ENCODE peak calls at places on chromosomes 5 and 9, in four cellular contexts. J is HFF-Myc, S is keratinocyte, W is retinal pigment epithelial cell. A is an unnamed sample.

GRCh38 chr5:15260347-15261278 is 239.4 kb upstream of the FBXL7 start:
- DNase-seq in J (no peak), S (no peak), W (no peak), A (peak)

GRCh38 chr5:127040779-127041520 is 10.6 kb upstream of the MARCHF3 start:
- DNase-seq in J (no peak), S (peak), W (no peak), A (peak)

GRCh38 chr9:127650511-127650910 is 38.4 kb downstream of the STXBP1 start:
- DNase-seq in J (peak), S (no peak), W (no peak), A (no peak)

GRCh38 chr9:110104201-110104845 is 103.6 kb downstream of the C9orf152 start:
- DNase-seq in J (no peak), S (no peak), W (no peak), A (peak)

GRCh38 chr5:144812770-144813169 is 642.1 kb downstream of the KCTD16 start:
- DNase-seq in J (peak), S (no peak), W (no peak), A (peak)

GRCh38 chr9:127132921-127133647 is 10.6 kb upstream of the ANGPTL2 start:
- DNase-seq in J (no peak), S (no peak), W (no peak), A (no peak)

GRCh38 chr5:62296998-62297397 is 9.0 kb upstream of the KIF2A start:
- DNase-seq in J (no peak), S (no peak), W (no peak), A (no peak)

GRCh38 chr9:119005162-119005561 is 364.1 kb downstream of the BRINP1 start:
- DNase-seq in J (no peak), S (no peak), W (peak), A (no peak)

GRCh38 chr5:135834639-135835529 is at the start of gene SLC25A48:
- DNase-seq in J (no peak), S (no peak), W (peak), A (no peak)

GRCh38 chr5:33852327-33852726 is 39.5 kb downstream of the ADAMTS12 start:
- DNase-seq in J (no peak), S (no peak), W (no peak), A (peak)

GRCh38 chr5:173720341-173721258 is 104.2 kb upstream of the BOD1 start:
- DNase-seq in J (no peak), S (no peak), W (no peak), A (no peak)

GRCh38 chr5:137498736-137499505 is at the start of gene SPOCK1:
- DNase-seq in J (no peak), S (no peak), W (no peak), A (peak)

GRCh38 chr5:179768326-179769085 is 25.3 kb upstream of the LTC4S start:
- DNase-seq in J (no peak), S (no peak), W (no peak), A (no peak)

GRCh38 chr9:117160254-117160653 is 254.6 kb downstream of the ASTN2 start:
- DNase-seq in J (no peak), S (no peak), W (no peak), A (no peak)

GRCh38 chr9:33025572-33026347 is 687 bp downstream of the DNAJA1 start:
- DNase-seq in J (no peak), S (no peak), W (no peak), A (peak)

GRCh38 chr5:80516826-80517225 is 28.9 kb downstream of the FAM151B start:
- DNase-seq in J (peak), S (no peak), W (peak), A (peak)

GRCh38 chr9:74810200-74810599 is 77.5 kb downstream of the TRPM6 start:
- DNase-seq in J (no peak), S (no peak), W (no peak), A (peak)

GRCh38 chr5:153654444-153654843 is 164.0 kb downstream of the GRIA1 start:
- DNase-seq in J (no peak), S (peak), W (peak), A (no peak)

GRCh38 chr5:98775962-98776687 is 2.7 kb downstream of the RGMB start:
- DNase-seq in J (no peak), S (no peak), W (no peak), A (peak)

GRCh38 chr9:121945281-121945680 is 147.8 kb downstream of the TTLL11 start:
- DNase-seq in J (no peak), S (no peak), W (no peak), A (no peak)

GRCh38 chr5:95699337-95699736 is 16.5 kb upstream of the SPATA9 start:
- DNase-seq in J (no peak), S (no peak), W (no peak), A (no peak)

GRCh38 chr9:80615964-80616363 is 1044.2 kb downstream of the TLE4 start:
- DNase-seq in J (no peak), S (no peak), W (no peak), A (no peak)

GRCh38 chr9:35657327-35658143 is at the start of gene RMRP:
- DNase-seq in J (peak), S (peak), W (peak), A (peak)
- TF ChIP-seq CTCF in J (no peak), S (peak), W (no peak), A (peak)

GRCh38 chr9:36037580-36038169 is 962 bp downstream of the RECK start:
- DNase-seq in J (no peak), S (no peak), W (no peak), A (no peak)

GRCh38 chr9:36039696-36040095 is 3.0 kb downstream of the RECK start:
- DNase-seq in J (no peak), S (no peak), W (no peak), A (peak)

GRCh38 chr9:36036780-36037579 is at the start of gene RECK:
- DNase-seq in J (no peak), S (no peak), W (no peak), A (peak)

GRCh38 chr9:36040271-36040925 is 3.7 kb downstream of the RECK start:
- DNase-seq in J (no peak), S (no peak), W (no peak), A (no peak)

GRCh38 chr9:36039121-36039520 is 2.4 kb downstream of the RECK start:
- DNase-seq in J (no peak), S (no peak), W (no peak), A (no peak)
- H3K4me3 ChIP-seq in J (peak), S (no peak), W (no peak), A (no peak)

GRCh38 chr5:141105350-141105749 is 5.1 kb downstream of the PCDHB3 start:
- DNase-seq in J (no peak), S (no peak), W (no peak), A (no peak)

GRCh38 chr5:141101059-141101458 is 786 bp downstream of the PCDHB3 start:
- DNase-seq in J (no peak), S (no peak), W (no peak), A (no peak)

GRCh38 chr5:141094481-141095262 is at the start of gene PCDHB2:
- DNase-seq in J (no peak), S (no peak), W (no peak), A (peak)

GRCh38 chr5:141095263-141095641 is 837 bp downstream of the PCDHB2 start:
- DNase-seq in J (no peak), S (no peak), W (no peak), A (no peak)

DNA sequence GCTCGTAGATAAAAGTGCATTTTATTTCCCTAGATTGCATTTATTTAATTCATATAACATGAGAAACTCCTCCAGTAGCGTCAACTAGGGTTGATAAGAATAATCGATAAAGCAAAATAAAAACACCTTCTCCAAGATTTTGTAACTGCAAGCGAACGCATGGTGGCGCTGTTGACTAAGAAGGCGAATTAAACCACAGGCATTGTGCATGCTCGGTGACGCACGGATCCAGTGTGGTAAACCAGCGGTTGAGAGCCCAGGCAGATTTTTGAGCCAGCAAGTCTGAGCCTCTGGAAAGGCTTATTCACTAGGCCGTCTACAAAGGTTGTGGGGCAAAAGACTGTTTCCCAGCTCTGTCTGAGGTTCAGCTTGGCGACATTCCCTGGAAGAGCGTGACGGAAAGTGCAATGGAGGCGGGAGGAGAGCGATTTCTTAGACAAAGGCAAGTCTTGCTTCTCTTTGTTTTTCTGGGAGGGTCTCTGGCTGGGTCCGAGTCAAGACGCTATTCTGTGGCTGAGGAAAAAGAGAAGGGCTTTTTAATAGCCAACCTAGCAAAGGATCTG is at the start of gene PCDHB3:
- DNase-seq in J (peak), S (no peak), W (no peak), A (peak)
- TF ChIP-seq CTCF in J (peak), S (peak), W (peak), A (no peak)

GRCh38 chr5:36877667-36878420 is 1.3 kb downstream of the NIPBL start:
- DNase-seq in J (no peak), S (no peak), W (no peak), A (peak)

GRCh38 chr5:36880761-36881160 is 4.2 kb downstream of the NIPBL start:
- DNase-seq in J (no peak), S (no peak), W (no peak), A (no peak)

GRCh38 chr5:36881304-36881703 is 4.7 kb downstream of the NIPBL start:
- DNase-seq in J (no peak), S (no peak), W (no peak), A (no peak)

GRCh38 chr5:36878421-36879088 is 2.0 kb downstream of the NIPBL start:
- DNase-seq in J (no peak), S (no peak), W (no peak), A (peak)

GRCh38 chr5:36879274-36880033 is 2.9 kb downstream of the NIPBL start:
- DNase-seq in J (no peak), S (no peak), W (no peak), A (no peak)
- H3K4me3 ChIP-seq in J (peak), S (peak), W (peak), A (peak)

GRCh38 chr9:107239474-107239873 is 43.6 kb upstream of the RAD23B start:
- DNase-seq in J (no peak), S (no peak), W (no peak), A (no peak)
- TF ChIP-seq CTCF in J (peak), S (peak), W (peak), A (peak)

GRCh38 chr5:117681855-117682254 is 1107.2 kb upstream of the SEMA6A start:
- DNase-seq in J (no peak), S (no peak), W (no peak), A (no peak)
- H3K4me3 ChIP-seq in J (no peak), S (no peak), W (no peak), A (no peak)

GRCh38 chr9:88875394-88875793 is 115.9 kb upstream of the S1PR3 start:
- DNase-seq in J (no peak), S (no peak), W (no peak), A (no peak)

GRCh38 chr9:88872171-88872946 is 118.9 kb upstream of the S1PR3 start:
- DNase-seq in J (no peak), S (no peak), W (no peak), A (no peak)

GRCh38 chr9:88873635-88874034 is 117.6 kb upstream of the S1PR3 start:
- DNase-seq in J (no peak), S (no peak), W (no peak), A (no peak)

GRCh38 chr9:88871669-88872068 is 119.6 kb upstream of the S1PR3 start:
- DNase-seq in J (no peak), S (no peak), W (no peak), A (no peak)

GRCh38 chr9:88874391-88874790 is 116.9 kb upstream of the S1PR3 start:
- DNase-seq in J (no peak), S (no peak), W (no peak), A (peak)
- TF ChIP-seq CTCF in J (no peak), S (no peak), W (peak), A (peak)

DNA sequence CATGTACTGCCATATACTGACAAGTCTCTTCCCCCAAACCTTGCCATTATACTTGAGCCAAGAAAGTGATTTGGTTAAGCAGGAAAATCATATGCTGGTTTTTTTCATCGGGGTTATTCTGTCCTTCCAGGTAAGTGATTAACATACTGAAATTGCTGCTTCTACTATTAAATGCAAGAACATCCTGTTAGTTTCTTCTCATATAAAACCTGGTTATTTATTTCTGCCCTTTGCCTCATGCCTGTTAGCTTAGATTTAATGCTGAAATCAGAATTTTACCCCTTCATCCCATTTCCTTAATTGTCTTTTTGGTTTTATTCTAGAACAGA is 133.0 kb downstream of the NFIB start:
- DNase-seq in J (no peak), S (no peak), W (no peak), A (no peak)
- H3K4me3 ChIP-seq in J (no peak), S (peak), W (no peak), A (peak)

DNA sequence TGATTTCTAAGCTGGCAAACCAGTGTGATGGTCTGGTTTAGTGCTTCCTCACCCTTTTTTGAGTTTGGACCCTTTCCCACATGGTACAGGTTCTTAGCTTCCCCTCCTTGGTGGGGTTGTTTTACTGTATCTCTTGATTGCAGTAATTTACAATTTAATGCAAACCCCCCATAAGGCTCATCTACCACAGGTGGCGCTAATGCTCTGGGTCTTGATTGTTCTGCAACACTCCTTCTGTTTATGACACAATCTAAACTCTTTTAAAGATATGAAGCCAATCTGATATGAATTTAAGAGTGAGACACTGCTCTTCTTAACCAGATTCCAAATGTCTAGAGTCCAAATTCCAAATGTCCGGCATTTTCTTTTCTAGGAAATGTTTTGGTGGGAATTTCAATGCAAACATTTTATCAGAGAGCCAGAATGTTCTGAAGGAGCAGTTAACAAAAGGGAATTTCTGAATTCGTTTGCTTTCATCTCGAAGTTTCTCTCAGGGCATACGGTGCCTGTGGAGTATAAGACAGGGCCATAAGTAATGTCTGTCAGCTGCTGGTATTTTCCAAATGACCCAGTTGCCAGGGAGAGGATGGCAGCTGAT is 246.7 kb downstream of the ARHGAP26 start:
- DNase-seq in J (no peak), S (no peak), W (no peak), A (peak)
- TF ChIP-seq CTCF in J (peak), S (peak), W (peak), A (peak)

DNA sequence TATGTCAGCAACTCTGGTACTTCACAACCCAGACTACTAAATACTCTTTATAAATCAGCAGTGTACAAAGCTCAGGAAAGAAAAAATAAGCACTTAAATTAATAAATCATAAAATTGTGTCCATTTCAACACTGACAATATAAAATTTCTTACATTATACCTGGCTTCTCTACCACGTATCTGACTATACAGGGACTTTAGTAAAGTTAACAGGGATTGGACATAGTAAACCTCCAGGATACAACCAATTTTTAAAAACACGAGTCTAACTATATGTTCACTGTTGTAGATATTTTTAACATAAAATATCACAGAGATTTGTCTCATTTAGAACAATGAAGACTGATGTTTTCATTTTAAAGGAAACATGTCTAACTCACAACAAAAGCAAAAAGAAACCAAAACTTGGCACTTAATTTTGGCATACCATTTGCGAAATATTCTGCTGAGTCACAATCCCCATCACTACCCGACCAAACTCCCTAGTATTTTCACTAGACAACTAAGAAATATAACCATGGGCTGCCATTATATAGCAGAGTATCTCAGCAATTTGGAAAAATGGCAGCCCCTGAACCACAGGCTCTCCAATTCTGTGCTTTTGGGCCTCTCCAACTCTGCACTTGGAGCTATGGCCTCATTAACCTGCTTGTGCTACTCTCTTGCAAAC is 14.4 kb downstream of the FAM169A start:
- DNase-seq in J (peak), S (no peak), W (no peak), A (peak)
- H3K4me3 ChIP-seq in J (no peak), S (peak), W (no peak), A (no peak)